ENCODE peak calls at places on chromosome 12, in seven cellular contexts. A is neural progenitor cell, M is brain microvascular endothelial cell, X is neural crest cell, U is B cell, V is lower leg skin, Q is MM.1S. B is an unnamed sample.
A peak's percentile ranks its signal among the peaks of the same experiment; 100 is the strongest.

GRCh38 chr12:11397366-11397765 is 2.0 kb upstream of the PRB2 start:
- DNase-seq in A (no peak), M (no peak), X (no peak), U (no peak), V (no peak), Q (no peak), B (no peak)

GRCh38 chr12:122732170-122732569 is 1.5 kb upstream of the HCAR1 start:
- DNase-seq in A (no peak), M (no peak), X (no peak), U (no peak), V (no peak), Q (no peak), B (no peak)

GRCh38 chr12:107317751-107318553 is 224.6 kb upstream of the CRY1 start:
- DNase-seq in A (peak; percentile 98), M (peak; percentile 86), X (peak; percentile 72), U (peak; percentile 83), V (peak; percentile 75), Q (peak; percentile 91), B (peak; percentile 41)

GRCh38 chr12:52713960-52714886 is 10.9 kb upstream of the KRT77 start:
- DNase-seq in A (peak; percentile 77), M (no peak), X (peak; percentile 49), U (no peak), V (no peak), Q (no peak), B (no peak)

GRCh38 chr12:100926669-100927248 is 132.2 kb downstream of the ANO4 start:
- DNase-seq in A (peak; percentile 84), M (no peak), X (peak; percentile 6), U (no peak), V (no peak), Q (no peak), B (no peak)

GRCh38 chr12:118102609-118103008 is 1.2 kb downstream of the VSIG10 start:
- DNase-seq in A (no peak), M (no peak), X (no peak), U (no peak), V (no peak), Q (no peak), B (no peak)

GRCh38 chr12:118773956-118774723 is 207.2 kb upstream of the SRRM4 start:
- DNase-seq in A (peak; percentile 99), M (no peak), X (peak; percentile 69), U (no peak), V (no peak), Q (no peak), B (no peak)

GRCh38 chr12:121240484-121241202 is 30.7 kb downstream of the P2RX4 start:
- DNase-seq in A (peak; percentile 49), M (peak; percentile 25), X (no peak), U (peak; percentile 91), V (peak; percentile 43), Q (no peak), B (peak; percentile 62)

GRCh38 chr12:45299132-45299692 is 83.3 kb downstream of the ANO6 start:
- DNase-seq in A (no peak), M (peak; percentile 80), X (no peak), U (no peak), V (no peak), Q (no peak), B (no peak)

GRCh38 chr12:93713060-93713459 is 35.9 kb downstream of the CRADD start:
- DNase-seq in A (no peak), M (no peak), X (no peak), U (no peak), V (no peak), Q (no peak), B (no peak)

GRCh38 chr12:74285773-74286172 is 251.9 kb upstream of the ATXN7L3B start:
- DNase-seq in A (no peak), M (no peak), X (no peak), U (no peak), V (no peak), Q (no peak), B (no peak)

GRCh38 chr12:77494306-77494705 is 336.4 kb upstream of the NAV3 start:
- DNase-seq in A (no peak), M (no peak), X (no peak), U (no peak), V (no peak), Q (no peak), B (no peak)

GRCh38 chr12:72074065-72074464 is 135.4 kb downstream of the TPH2 start:
- DNase-seq in A (no peak), M (no peak), X (no peak), U (no peak), V (no peak), Q (no peak), B (no peak)

GRCh38 chr12:32025906-32026305 is 66.7 kb downstream of the RESF1 start:
- DNase-seq in A (no peak), M (no peak), X (no peak), U (no peak), V (no peak), Q (peak; percentile 35), B (peak; percentile 24)

GRCh38 chr12:120767071-120768024 is 41.7 kb downstream of the ACADS start:
- DNase-seq in A (no peak), M (no peak), X (no peak), U (no peak), V (no peak), Q (no peak), B (no peak)

GRCh38 chr12:2988494-2988893 is 29.3 kb downstream of the TEAD4 start:
- DNase-seq in A (no peak), M (no peak), X (no peak), U (no peak), V (no peak), Q (no peak), B (no peak)

GRCh38 chr12:93156091-93156490 is 221.6 kb upstream of the NUDT4 start:
- DNase-seq in A (no peak), M (no peak), X (no peak), U (no peak), V (no peak), Q (no peak), B (no peak)

GRCh38 chr12:26224657-26225056 is 29.3 kb downstream of the SSPN start:
- DNase-seq in A (no peak), M (no peak), X (no peak), U (no peak), V (no peak), Q (no peak), B (no peak)

GRCh38 chr12:31669020-31669419 is 9.5 kb downstream of the ETFBKMT start:
- DNase-seq in A (no peak), M (no peak), X (no peak), U (no peak), V (no peak), Q (no peak), B (no peak)

GRCh38 chr12:57151741-57152407 is 4.5 kb upstream of the LRP1-AS start:
- DNase-seq in A (no peak), M (peak; percentile 32), X (no peak), U (no peak), V (no peak), Q (no peak), B (no peak)

GRCh38 chr12:33041562-33041961 is 145.0 kb upstream of the PKP2 start:
- DNase-seq in A (no peak), M (no peak), X (no peak), U (no peak), V (no peak), Q (no peak), B (no peak)

DNA sequence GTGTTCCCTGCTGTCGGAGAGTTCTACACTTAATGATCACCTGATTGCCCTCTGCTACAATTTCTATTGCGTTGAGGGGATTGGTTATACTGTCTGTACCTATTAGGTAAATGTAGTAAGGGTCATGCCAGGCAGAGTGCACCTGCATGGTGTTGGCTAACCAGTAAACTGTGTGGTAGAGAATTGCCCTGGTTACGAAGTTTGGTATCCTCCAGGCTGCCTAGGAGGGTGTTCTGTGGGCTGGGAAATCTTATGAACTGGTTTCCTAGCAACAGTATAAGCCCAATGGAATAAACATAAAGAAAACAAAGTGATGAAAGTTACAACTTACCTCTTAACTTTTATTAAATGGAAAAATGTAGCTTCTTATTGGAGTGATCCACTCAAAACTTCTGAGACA is 1.4 kb downstream of the CCDC91 start:
- DNase-seq in A (no peak), M (peak; percentile 7), X (no peak), U (no peak), V (no peak), Q (no peak), B (no peak)
- TF ChIP-seq CTCF in A (no peak), M (no peak), X (no peak), U (no peak), V (no peak), Q (no peak), B (no peak)

GRCh38 chr12:104734541-104735075 is 223.5 kb downstream of the SLC41A2 start:
- DNase-seq in A (no peak), M (no peak), X (no peak), U (no peak), V (no peak), Q (no peak), B (no peak)

GRCh38 chr12:104730761-104731160 is 227.3 kb downstream of the SLC41A2 start:
- DNase-seq in A (no peak), M (no peak), X (no peak), U (no peak), V (no peak), Q (no peak), B (no peak)

GRCh38 chr12:104735801-104736200 is 222.3 kb downstream of the SLC41A2 start:
- DNase-seq in A (no peak), M (no peak), X (no peak), U (no peak), V (no peak), Q (no peak), B (no peak)

GRCh38 chr12:104736307-104736706 is 221.8 kb downstream of the SLC41A2 start:
- DNase-seq in A (no peak), M (peak; percentile 67), X (no peak), U (no peak), V (no peak), Q (no peak), B (no peak)

GRCh38 chr12:104733717-104734175 is 224.3 kb downstream of the SLC41A2 start:
- DNase-seq in A (peak; percentile 51), M (no peak), X (no peak), U (no peak), V (no peak), Q (no peak), B (peak; percentile 38)
- TF ChIP-seq CTCF in A (peak; percentile 41), M (peak; percentile 40), X (no peak), U (peak; percentile 12), V (no peak), Q (peak; percentile 13), B (no peak)

GRCh38 chr12:54725233-54725843 is 77.2 kb upstream of the DCD start:
- DNase-seq in A (peak; percentile 60), M (peak; percentile 11), X (no peak), U (no peak), V (no peak), Q (peak; percentile 55), B (peak; percentile 9)
- TF ChIP-seq CTCF in A (peak; percentile 49), M (peak; percentile 40), X (peak; percentile 55), U (peak; percentile 18), V (no peak), Q (peak; percentile 47), B (peak; percentile 7)

GRCh38 chr12:124764870-124765570 is 98.6 kb downstream of the SCARB1 start:
- DNase-seq in A (no peak), M (peak; percentile 55), X (no peak), U (no peak), V (peak; percentile 78), Q (no peak), B (no peak)
- TF ChIP-seq CTCF in A (no peak), M (no peak), X (no peak), U (no peak), V (no peak), Q (no peak), B (no peak)